ENCODE peak calls at places on chromosomes 13 and 19, in six cellular contexts. One of them, this sample, is unnamed. For H3K27me3, the result is how much of the 10 kb centered on the place peaks cover.

GRCh38 chr19:42528354-42529247 is at the start of gene CEACAM1:
- DNase-seq in fibroblast of lung: no peak
- DNase-seq in GM23248: peak
- DNase-seq in body of pancreas: peak
- DNase-seq in brain microvascular endothelial cell: no peak
- DNase-seq in H7: no peak
- DNase-seq in this sample: no peak

GRCh38 chr19:52492991-52493470 is 34.4 kb upstream of the ZNF808 start:
- DNase-seq in fibroblast of lung: no peak
- DNase-seq in GM23248: no peak
- DNase-seq in body of pancreas: no peak
- DNase-seq in brain microvascular endothelial cell: no peak
- DNase-seq in H7: peak
- DNase-seq in this sample: no peak

GRCh38 chr13:41905600-41906254 is 55.2 kb downstream of the VWA8 start:
- DNase-seq in fibroblast of lung: peak
- DNase-seq in GM23248: peak
- DNase-seq in body of pancreas: no peak
- DNase-seq in brain microvascular endothelial cell: no peak
- DNase-seq in H7: peak
- DNase-seq in this sample: no peak

GRCh38 chr19:53123400-53123799 is 9.3 kb downstream of the ZNF415 start:
- DNase-seq in fibroblast of lung: no peak
- DNase-seq in GM23248: no peak
- DNase-seq in body of pancreas: no peak
- DNase-seq in brain microvascular endothelial cell: no peak
- DNase-seq in H7: no peak
- DNase-seq in this sample: no peak

GRCh38 chr19:16928916-16929315 is 40.1 kb downstream of the F2RL3 start:
- DNase-seq in fibroblast of lung: no peak
- DNase-seq in GM23248: no peak
- DNase-seq in body of pancreas: no peak
- DNase-seq in brain microvascular endothelial cell: no peak
- DNase-seq in H7: no peak
- DNase-seq in this sample: no peak

GRCh38 chr19:44344255-44344654 is 12.2 kb downstream of the ZNF112 start:
- DNase-seq in fibroblast of lung: no peak
- DNase-seq in GM23248: no peak
- DNase-seq in body of pancreas: no peak
- DNase-seq in brain microvascular endothelial cell: no peak
- DNase-seq in H7: no peak
- DNase-seq in this sample: no peak

GRCh38 chr19:6849876-6850275 is 37.5 kb upstream of the ADGRE1 start:
- DNase-seq in fibroblast of lung: no peak
- DNase-seq in GM23248: no peak
- DNase-seq in body of pancreas: no peak
- DNase-seq in brain microvascular endothelial cell: no peak
- DNase-seq in H7: no peak
- DNase-seq in this sample: no peak

GRCh38 chr13:99227909-99228688 is 27.4 kb downstream of the UBAC2 start:
- DNase-seq in fibroblast of lung: no peak
- DNase-seq in GM23248: no peak
- DNase-seq in body of pancreas: no peak
- DNase-seq in brain microvascular endothelial cell: no peak
- DNase-seq in H7: no peak
- DNase-seq in this sample: no peak

GRCh38 chr19:41261474-41262190 is 2.5 kb upstream of the HNRNPUL1 start:
- DNase-seq in fibroblast of lung: no peak
- DNase-seq in GM23248: no peak
- DNase-seq in body of pancreas: no peak
- DNase-seq in brain microvascular endothelial cell: no peak
- DNase-seq in H7: no peak
- DNase-seq in this sample: no peak

GRCh38 chr19:53892981-53893325 is 11.0 kb downstream of the PRKCG start:
- DNase-seq in fibroblast of lung: no peak
- DNase-seq in GM23248: no peak
- DNase-seq in body of pancreas: no peak
- DNase-seq in brain microvascular endothelial cell: no peak
- DNase-seq in H7: peak
- DNase-seq in this sample: no peak

GRCh38 chr13:27797228-27797624 is 4.9 kb downstream of the GSX1 start:
- DNase-seq in fibroblast of lung: peak
- DNase-seq in GM23248: peak
- DNase-seq in body of pancreas: no peak
- DNase-seq in brain microvascular endothelial cell: peak
- DNase-seq in H7: peak
- DNase-seq in this sample: peak

GRCh38 chr13:20566424-20566916 is 487 bp upstream of the IFT88 start:
- DNase-seq in fibroblast of lung: peak
- DNase-seq in GM23248: peak
- DNase-seq in body of pancreas: peak
- DNase-seq in brain microvascular endothelial cell: peak
- DNase-seq in H7: no peak
- DNase-seq in this sample: no peak

GRCh38 chr19:28351761-28352160 is 861.2 kb downstream of the UQCRFS1 start:
- DNase-seq in fibroblast of lung: no peak
- DNase-seq in GM23248: peak
- DNase-seq in body of pancreas: no peak
- DNase-seq in brain microvascular endothelial cell: peak
- DNase-seq in H7: no peak
- DNase-seq in this sample: peak

GRCh38 chr13:25213716-25214115 is 41.6 kb upstream of the AMER2 start:
- DNase-seq in fibroblast of lung: no peak
- DNase-seq in GM23248: peak
- DNase-seq in body of pancreas: no peak
- DNase-seq in brain microvascular endothelial cell: no peak
- DNase-seq in H7: no peak
- DNase-seq in this sample: no peak

GRCh38 chr13:37409756-37410155 is 188.8 kb downstream of the POSTN start:
- DNase-seq in fibroblast of lung: peak
- DNase-seq in GM23248: peak
- DNase-seq in body of pancreas: no peak
- DNase-seq in brain microvascular endothelial cell: no peak
- DNase-seq in H7: no peak
- DNase-seq in this sample: no peak

GRCh38 chr13:77781804-77782203 is 84.3 kb downstream of the SLAIN1 start:
- DNase-seq in fibroblast of lung: no peak
- DNase-seq in GM23248: no peak
- DNase-seq in body of pancreas: no peak
- DNase-seq in brain microvascular endothelial cell: no peak
- DNase-seq in H7: no peak
- DNase-seq in this sample: no peak

GRCh38 chr19:28245937-28246336 is 967.0 kb downstream of the UQCRFS1 start:
- DNase-seq in fibroblast of lung: no peak
- DNase-seq in GM23248: no peak
- DNase-seq in body of pancreas: no peak
- DNase-seq in brain microvascular endothelial cell: no peak
- DNase-seq in H7: no peak
- DNase-seq in this sample: no peak

GRCh38 chr19:28847468-28847867 is 365.5 kb downstream of the UQCRFS1 start:
- DNase-seq in fibroblast of lung: no peak
- DNase-seq in GM23248: peak
- DNase-seq in body of pancreas: no peak
- DNase-seq in brain microvascular endothelial cell: peak
- DNase-seq in H7: no peak
- DNase-seq in this sample: peak

GRCh38 chr13:59837101-59837500 is 326.6 kb downstream of the DIAPH3 start:
- DNase-seq in fibroblast of lung: no peak
- DNase-seq in GM23248: no peak
- DNase-seq in body of pancreas: no peak
- DNase-seq in brain microvascular endothelial cell: no peak
- DNase-seq in H7: no peak
- DNase-seq in this sample: no peak

GRCh38 chr13:81184556-81185265 is 843.8 kb upstream of the SPRY2 start:
- DNase-seq in fibroblast of lung: peak
- DNase-seq in GM23248: no peak
- DNase-seq in body of pancreas: no peak
- DNase-seq in brain microvascular endothelial cell: peak
- DNase-seq in H7: no peak
- DNase-seq in this sample: peak

DNA sequence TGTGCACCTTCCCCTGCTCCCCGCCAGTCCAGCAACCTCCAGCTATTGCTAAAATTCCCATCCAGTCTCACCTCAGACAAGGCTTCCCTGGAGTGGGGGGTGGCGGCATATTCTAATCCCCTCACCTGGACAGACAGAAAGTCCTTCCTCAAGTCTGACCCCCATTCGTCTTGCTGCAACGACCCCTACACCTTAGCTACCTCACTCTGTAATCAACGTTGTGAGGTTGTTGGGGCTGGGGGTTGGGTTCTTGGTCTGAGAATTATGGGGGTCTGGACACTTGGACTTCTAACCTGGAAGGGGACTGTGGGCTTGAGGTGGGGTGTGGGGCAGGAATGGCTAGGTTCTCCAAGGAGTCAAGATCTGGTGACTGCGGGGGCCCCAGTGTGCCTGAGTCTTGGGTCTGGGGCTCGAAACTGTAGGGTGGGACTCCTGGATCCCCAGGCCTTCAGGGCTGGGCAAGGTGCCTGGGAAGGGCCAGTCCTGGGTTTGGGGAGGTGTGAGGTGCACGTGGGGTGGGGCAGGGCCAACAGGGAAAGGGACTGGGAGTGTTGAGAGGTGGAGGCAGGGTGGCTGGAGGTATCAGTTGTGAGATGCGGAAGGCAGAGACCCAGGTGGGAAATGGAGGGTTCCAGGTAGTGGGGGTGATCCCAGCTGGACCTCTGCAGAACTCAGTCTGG is 1.3 kb downstream of the FOXA3 start:
- DNase-seq in fibroblast of lung: no peak
- DNase-seq in GM23248: no peak
- DNase-seq in body of pancreas: peak
- DNase-seq in brain microvascular endothelial cell: no peak
- DNase-seq in H7: peak
- DNase-seq in this sample: no peak
- H3K4me3 ChIP-seq in fibroblast of lung: no peak
- H3K4me3 ChIP-seq in GM23248: no peak
- H3K4me3 ChIP-seq in body of pancreas: peak
- H3K4me3 ChIP-seq in brain microvascular endothelial cell: no peak
- H3K4me3 ChIP-seq in H7: peak
- H3K4me3 ChIP-seq in this sample: no peak

DNA sequence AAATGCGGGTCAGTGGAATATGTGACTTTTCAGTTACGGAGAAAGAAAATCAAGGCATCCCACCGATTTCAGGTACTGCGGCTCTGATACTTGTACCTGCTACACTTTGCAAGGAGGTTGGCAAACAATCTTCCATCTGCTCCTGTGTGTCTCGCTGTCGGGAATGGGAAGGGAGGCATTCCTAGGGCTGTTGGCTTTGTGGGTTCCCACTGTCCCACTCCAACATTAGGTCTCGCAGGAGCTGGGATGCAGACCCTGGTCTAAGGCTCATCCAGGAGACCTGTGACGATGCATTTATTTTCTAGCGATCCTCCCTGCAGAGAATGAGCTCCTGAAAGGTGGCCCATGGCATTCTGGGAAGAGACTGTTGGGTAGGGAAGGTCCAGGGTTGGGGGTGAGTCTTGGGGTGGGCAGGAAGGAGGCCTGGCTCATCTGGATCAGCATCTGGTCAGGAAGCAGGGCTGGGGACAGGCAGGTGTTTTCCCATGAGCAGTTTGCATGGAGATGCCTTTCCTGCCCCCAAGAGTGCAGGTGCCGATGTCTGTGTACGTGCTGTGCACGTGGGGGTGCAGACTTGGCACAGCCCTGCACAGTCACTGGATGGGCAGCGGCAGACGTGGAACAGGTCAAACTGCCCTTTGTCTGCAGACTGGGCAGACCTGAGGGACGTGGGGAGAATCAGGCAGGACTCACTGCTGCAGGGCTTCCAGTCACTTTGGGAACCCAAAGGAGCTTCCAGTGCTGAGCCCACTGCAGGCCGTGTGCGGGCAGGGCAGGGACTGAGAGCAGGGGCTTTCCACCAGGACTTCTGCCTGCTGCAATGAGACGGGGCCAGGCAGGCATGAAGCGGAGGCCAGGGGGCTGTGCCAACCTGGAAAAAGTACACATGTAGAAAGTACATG is 152.4 kb downstream of the TEX29 start:
- DNase-seq in fibroblast of lung: no peak
- DNase-seq in GM23248: no peak
- DNase-seq in body of pancreas: no peak
- DNase-seq in brain microvascular endothelial cell: no peak
- DNase-seq in H7: no peak
- DNase-seq in this sample: no peak
- H3K27me3 ChIP-seq in fibroblast of lung: under half
- H3K27me3 ChIP-seq in GM23248: under half
- H3K27me3 ChIP-seq in body of pancreas: under half
- H3K27me3 ChIP-seq in brain microvascular endothelial cell: under half
- H3K27me3 ChIP-seq in H7: under half
- H3K27me3 ChIP-seq in this sample: under half

GRCh38 chr19:39557791-39558622 is 18.0 kb upstream of the EID2 start:
- DNase-seq in fibroblast of lung: no peak
- DNase-seq in GM23248: no peak
- DNase-seq in body of pancreas: no peak
- DNase-seq in brain microvascular endothelial cell: peak
- DNase-seq in H7: no peak
- DNase-seq in this sample: no peak
- H3K4me3 ChIP-seq in fibroblast of lung: no peak
- H3K4me3 ChIP-seq in GM23248: no peak
- H3K4me3 ChIP-seq in body of pancreas: no peak
- H3K4me3 ChIP-seq in brain microvascular endothelial cell: no peak
- H3K4me3 ChIP-seq in H7: no peak
- H3K4me3 ChIP-seq in this sample: no peak

GRCh38 chr13:97239306-97239705 is 17.2 kb downstream of the MBNL2 start:
- DNase-seq in fibroblast of lung: no peak
- DNase-seq in GM23248: no peak
- DNase-seq in body of pancreas: no peak
- DNase-seq in brain microvascular endothelial cell: no peak
- DNase-seq in H7: no peak
- DNase-seq in this sample: no peak
- H3K27me3 ChIP-seq in fibroblast of lung: under half
- H3K27me3 ChIP-seq in GM23248: under half
- H3K27me3 ChIP-seq in body of pancreas: under half
- H3K27me3 ChIP-seq in brain microvascular endothelial cell: under half
- H3K27me3 ChIP-seq in H7: under half
- H3K27me3 ChIP-seq in this sample: under half